ENCODE peak calls at places on chromosomes 12 and 14, in seven cellular contexts. D is neuronal stem cell, B is lower leg skin, F is OCI-M1, V is right cardiac atrium, I is BE2C, H is NCI-H345. T is an unnamed sample.

GRCh38 chr12:124869011-124869665 is 5.5 kb upstream of the SCARB1 start:
- DNase-seq in H (no peak), D (no peak), B (no peak), I (no peak), V (peak; percentile 64), F (peak; percentile 99), T (peak; percentile 29)

GRCh38 chr12:130608132-130608531 is 108.0 kb downstream of the RIMBP2 start:
- DNase-seq in I (no peak), V (no peak), H (no peak), D (no peak), B (no peak), F (no peak), T (no peak)

GRCh38 chr14:50092006-50092555 is 24.3 kb downstream of the VCPKMT start:
- DNase-seq in I (peak; percentile 23), H (no peak), D (no peak), B (no peak), V (no peak), F (no peak), T (no peak)

GRCh38 chr14:71891970-71892369 is 40.3 kb upstream of the RGS6 start:
- DNase-seq in B (no peak), H (no peak), D (no peak), F (no peak), I (no peak), V (no peak), T (peak; percentile 6)

GRCh38 chr12:59891180-59891579 is 295.4 kb downstream of the SLC16A7 start:
- DNase-seq in F (no peak), I (no peak), B (no peak), H (no peak), V (no peak), D (no peak), T (no peak)

GRCh38 chr12:138898-139534 is 72.4 kb downstream of the IQSEC3 start:
- DNase-seq in I (no peak), H (no peak), V (peak; percentile 68), B (no peak), F (no peak), D (no peak), T (no peak)

GRCh38 chr12:93198086-93198485 is 179.6 kb upstream of the NUDT4 start:
- DNase-seq in F (no peak), B (no peak), V (no peak), D (no peak), I (no peak), H (no peak), T (no peak)

GRCh38 chr12:124953689-124954405 is 35.1 kb downstream of the DHX37 start:
- DNase-seq in H (no peak), D (no peak), V (peak; percentile 22), B (no peak), I (no peak), F (no peak), T (no peak)

GRCh38 chr12:130783110-130783715 is 55.8 kb downstream of the STX2 start:
- DNase-seq in F (no peak), D (no peak), H (no peak), I (no peak), B (peak; percentile 46), V (no peak), T (no peak)

GRCh38 chr12:28456934-28457710 is 266.9 kb downstream of the CCDC91 start:
- DNase-seq in F (peak; percentile 33), I (no peak), B (no peak), V (no peak), H (no peak), D (no peak), T (no peak)

GRCh38 chr14:67650161-67650560 is 24.3 kb downstream of the VTI1B start:
- DNase-seq in F (no peak), D (no peak), V (no peak), B (no peak), H (no peak), I (no peak), T (no peak)

GRCh38 chr14:69023035-69023434 is 43.9 kb upstream of the ACTN1 start:
- DNase-seq in I (no peak), V (no peak), B (no peak), F (no peak), D (no peak), H (no peak), T (no peak)

GRCh38 chr12:55719371-55719770 is 822 bp upstream of the RDH5 start:
- DNase-seq in V (no peak), I (no peak), H (no peak), F (no peak), B (no peak), D (no peak), T (no peak)